ENCODE peak calls at places on chromosomes 11 and 22, in four cellular contexts. V is neuronal stem cell, Z is iPS DF 6.9, W is A549. F is an unnamed sample.

GRCh38 chr11:100774859-100775258 is 87.8 kb downstream of the ARHGAP42 start:
- DNase-seq in V (no peak), Z (no peak), W (no peak), F (no peak)

GRCh38 chr22:42788466-42788865 is 67.8 kb upstream of the A4GALT start:
- DNase-seq in Z (no peak), V (no peak), W (no peak), F (no peak)

GRCh38 chr11:65900125-65900898 is at the start of gene FOSL1:
- DNase-seq in V (no peak), W (peak), Z (no peak), F (peak)

GRCh38 chr11:118790357-118791014 is 478 bp downstream of the DDX6 start:
- DNase-seq in W (peak), Z (no peak), V (peak), F (no peak)

GRCh38 chr11:62273789-62274275 is 3.9 kb downstream of the SCGB2A2 start:
- DNase-seq in V (no peak), Z (no peak), W (no peak), F (no peak)

GRCh38 chr11:16184588-16184987 is 171.8 kb downstream of the SOX6 start:
- DNase-seq in V (no peak), Z (no peak), W (peak), F (peak)

GRCh38 chr11:93727985-93728791 is 13.1 kb downstream of the TAF1D start:
- DNase-seq in V (no peak), W (no peak), Z (no peak), F (no peak)

GRCh38 chr11:84021291-84021690 is 735.1 kb upstream of the CCDC90B start:
- DNase-seq in W (no peak), Z (no peak), V (no peak), F (no peak)

GRCh38 chr11:61778920-61779650 is 13.3 kb downstream of the TMEM258 start:
- DNase-seq in W (no peak), V (no peak), Z (no peak), F (no peak)

GRCh38 chr11:44566952-44567875 is 1.8 kb downstream of the CD82 start:
- DNase-seq in W (no peak), Z (no peak), V (no peak), F (no peak)

GRCh38 chr11:74648894-74649293 is 56.5 kb downstream of the POLD3 start:
- DNase-seq in V (no peak), W (no peak), Z (no peak), F (no peak)

GRCh38 chr22:19869497-19870152 is 15.0 kb upstream of the GNB1L start:
- DNase-seq in V (no peak), Z (no peak), W (no peak), F (no peak)

GRCh38 chr22:27537481-27537891 is 264.1 kb downstream of the MN1 start:
- DNase-seq in Z (no peak), V (no peak), W (no peak), F (no peak)

GRCh38 chr11:124740277-124740882 is 638 bp downstream of the NRGN start:
- DNase-seq in V (no peak), W (peak), Z (no peak), F (no peak)

GRCh38 chr22:42461511-42461910 is 29.3 kb upstream of the NFAM1 start:
- DNase-seq in W (no peak), V (no peak), Z (no peak), F (no peak)

GRCh38 chr11:66470015-66470414 is 3.3 kb downstream of the PELI3 start:
- DNase-seq in Z (no peak), V (no peak), W (no peak), F (no peak)

GRCh38 chr11:73192272-73192671 is 25.8 kb upstream of the P2RY2 start:
- DNase-seq in Z (no peak), V (no peak), W (no peak), F (peak)

GRCh38 chr11:69343401-69344321 is 49.7 kb downstream of the MYEOV start:
- DNase-seq in W (no peak), V (no peak), Z (no peak), F (no peak)

GRCh38 chr11:74670171-74670570 is 61.1 kb downstream of the CHRDL2 start:
- DNase-seq in W (no peak), V (no peak), Z (no peak), F (no peak)

GRCh38 chr22:25420471-25420924 is 144.0 kb upstream of the GRK3 start:
- DNase-seq in Z (no peak), V (no peak), W (no peak), F (no peak)

GRCh38 chr22:25777870-25778269 is 35.9 kb downstream of the MYO18B start:
- DNase-seq in Z (no peak), W (peak), V (no peak), F (no peak)

GRCh38 chr22:42500164-42500835 is 19.3 kb downstream of the RRP7A start:
- DNase-seq in W (peak), Z (peak), V (peak), F (peak)

GRCh38 chr11:15607361-15608036 is 492.8 kb downstream of the INSC start:
- DNase-seq in V (no peak), W (no peak), Z (no peak), F (no peak)

GRCh38 chr11:7490535-7490934 is 5.2 kb downstream of the OLFML1 start:
- DNase-seq in V (no peak), W (no peak), Z (no peak), F (no peak)

GRCh38 chr11:126146454-126147192 is 64.8 kb downstream of the RPUSD4 start:
- DNase-seq in W (no peak), Z (no peak), V (peak), F (no peak)
- H3K27ac ChIP-seq in W (no peak), Z (no peak), V (peak), F (no peak)

GRCh38 chr11:5233268-5233667 is 1.0 kb downstream of the HBD start:
- DNase-seq in V (no peak), W (no peak), Z (no peak), F (no peak)
- H3K27ac ChIP-seq in V (no peak), W (no peak), Z (no peak), F (no peak)

GRCh38 chr11:132982769-132983168 is 549.5 kb downstream of the OPCML start:
- DNase-seq in W (no peak), Z (no peak), V (no peak), F (no peak)
- H3K27ac ChIP-seq in W (no peak), Z (no peak), V (no peak), F (no peak)

GRCh38 chr22:28819253-28820096 is 19.1 kb upstream of the XBP1 start:
- DNase-seq in V (no peak), W (peak), Z (no peak), F (no peak)
- H3K27ac ChIP-seq in V (no peak), W (peak), Z (no peak), F (peak)

DNA sequence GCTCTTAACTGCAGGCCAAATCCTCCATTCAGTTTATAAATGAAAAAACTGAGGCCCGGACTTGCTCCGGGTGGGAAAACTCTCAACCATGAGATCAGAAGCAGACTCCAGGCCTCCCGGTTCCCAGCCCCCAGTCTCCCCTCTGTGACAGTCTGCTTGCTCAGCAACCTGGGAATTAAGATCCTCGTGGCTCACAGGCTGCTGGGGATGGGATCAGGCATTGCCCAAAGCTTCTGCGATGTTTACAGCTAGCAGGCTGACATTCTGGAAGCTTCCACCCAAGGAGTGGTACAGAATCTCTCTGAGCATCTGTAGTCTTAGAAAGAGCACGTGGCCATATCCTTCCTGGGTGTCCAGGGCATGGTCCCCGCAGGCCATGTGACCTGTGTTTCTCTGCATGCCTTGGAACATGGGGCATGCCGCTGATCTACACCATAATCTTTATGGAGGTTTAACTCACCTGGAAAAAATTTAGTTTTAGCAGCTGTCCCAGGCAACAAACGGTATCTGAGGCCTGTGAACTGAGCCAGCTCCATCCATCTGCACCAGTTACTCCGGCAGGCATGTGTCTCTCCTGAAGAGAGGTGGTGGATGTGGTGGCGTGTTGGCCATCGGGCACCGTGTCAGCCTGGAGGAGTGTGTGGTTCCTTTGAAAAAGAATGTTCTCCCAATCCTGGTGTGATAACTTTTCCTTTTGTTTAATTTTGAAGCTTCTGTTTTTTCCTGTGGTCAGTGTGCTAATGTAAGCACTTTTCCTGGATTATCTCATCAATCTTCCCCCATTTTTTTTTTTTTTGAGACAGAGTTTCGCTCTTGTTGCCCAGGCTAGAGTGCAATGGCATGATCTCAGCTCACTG is 7.9 kb downstream of the FBLN1 start:
- DNase-seq in V (no peak), Z (no peak), W (no peak), F (no peak)
- H3K27ac ChIP-seq in V (no peak), Z (no peak), W (no peak), F (no peak)

DNA sequence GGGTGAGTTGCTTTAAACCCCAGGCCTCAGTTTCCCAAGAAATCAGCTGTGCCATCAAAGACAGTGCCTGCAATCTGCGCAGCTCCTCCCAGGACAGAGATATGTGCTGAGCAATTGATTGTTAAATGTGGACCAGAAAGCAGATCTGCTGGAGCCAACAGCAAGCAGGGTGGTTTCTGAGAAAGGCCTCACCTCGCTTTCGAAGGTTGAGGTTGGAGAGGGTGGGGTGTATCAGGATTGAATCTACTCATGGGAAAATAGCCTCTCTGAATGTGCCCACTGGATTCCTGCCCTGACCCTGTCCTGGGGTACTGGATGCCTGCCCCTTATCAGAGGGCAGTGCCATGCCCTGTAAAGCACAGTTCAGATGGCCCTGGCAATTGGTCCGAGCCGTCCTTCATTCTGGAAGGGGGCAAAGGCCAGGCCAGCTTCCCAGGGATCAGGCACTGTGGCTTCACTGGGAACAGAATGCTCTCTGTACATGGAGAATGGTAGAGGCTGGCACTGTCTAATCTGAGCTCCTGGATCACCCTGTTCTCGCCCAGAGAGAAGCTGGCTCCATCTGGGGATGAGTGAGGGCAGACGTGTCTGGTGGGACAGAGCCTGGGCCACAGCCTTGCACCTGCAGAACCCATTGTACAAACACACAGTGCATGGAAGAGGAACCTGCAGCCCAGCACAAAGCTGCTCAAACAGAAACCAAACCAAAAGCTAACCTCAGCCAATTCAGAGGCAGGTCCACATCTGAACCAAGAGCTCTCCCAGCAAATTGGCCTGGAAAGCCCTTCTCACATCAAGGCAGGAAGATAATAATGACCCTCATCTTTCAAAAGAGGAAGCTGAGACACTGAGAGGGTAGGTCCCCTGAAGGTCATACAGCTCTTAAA is 15.2 kb downstream of the DHCR7 start:
- DNase-seq in Z (no peak), W (no peak), V (no peak), F (no peak)
- H3K27ac ChIP-seq in Z (no peak), W (no peak), V (no peak), F (no peak)

GRCh38 chr22:21014202-21015050 is 539 bp upstream of the P2RX6 start:
- DNase-seq in W (peak), V (peak), Z (peak), F (no peak)
- H3K27ac ChIP-seq in W (peak), V (peak), Z (no peak), F (no peak)

GRCh38 chr11:112795896-112796686 is 165.1 kb upstream of the NCAM1 start:
- DNase-seq in W (no peak), V (no peak), Z (no peak), F (no peak)
- H3K27ac ChIP-seq in W (no peak), V (no peak), Z (no peak), F (no peak)

GRCh38 chr11:75944515-75944914 is 129.5 kb downstream of the UVRAG start:
- DNase-seq in W (no peak), V (no peak), Z (no peak), F (no peak)
- H3K27ac ChIP-seq in W (no peak), V (no peak), Z (no peak), F (no peak)

F was measured in epithelial cell of prostate.